ENCODE peak calls at places on chromosomes 4 and X, in ten cellular contexts. One of them, this sample, is unnamed.

GRCh38 chr4:78683352-78683751 is 92.8 kb upstream of the BMP2K start:
- DNase-seq in activated CD4-positive, alpha-beta T cell treated with anti-CD3 and anti-CD28 coated beads, Interleukin-2, amount 10 ng/mL, durations not matched to agents 7 days and 5 days: no peak
- DNase-seq in activated gamma-delta T cell: no peak
- DNase-seq in stimulated activated CD4-positive, alpha-beta T cell treated with anti-CD3 and anti-CD28 coated beads, TNF-alpha, amount 100 ng/mL, for 24 hours: no peak
- DNase-seq in activated T-cell treated with anti-CD3 and anti-CD28 coated beads for 4 hours: no peak
- DNase-seq in AG09319: no peak
- DNase-seq in RWPE2: no peak
- DNase-seq in hypothalamus: no peak
- DNase-seq in activated CD8-positive, alpha-beta T cell treated with anti-CD3 and anti-CD28 coated beads, Interleukin-2, amount 10 ng/mL, durations not matched to agents 7 days and 5 days: no peak
- DNase-seq in G401: no peak
- DNase-seq in this sample: no peak

GRCh38 chr4:147325566-147325965 is 155.3 kb upstream of the EDNRA start:
- DNase-seq in activated CD4-positive, alpha-beta T cell treated with anti-CD3 and anti-CD28 coated beads, Interleukin-2, amount 10 ng/mL, durations not matched to agents 7 days and 5 days: no peak
- DNase-seq in activated gamma-delta T cell: no peak
- DNase-seq in stimulated activated CD4-positive, alpha-beta T cell treated with anti-CD3 and anti-CD28 coated beads, TNF-alpha, amount 100 ng/mL, for 24 hours: no peak
- DNase-seq in activated T-cell treated with anti-CD3 and anti-CD28 coated beads for 4 hours: no peak
- DNase-seq in AG09319: peak
- DNase-seq in RWPE2: no peak
- DNase-seq in hypothalamus: no peak
- DNase-seq in activated CD8-positive, alpha-beta T cell treated with anti-CD3 and anti-CD28 coated beads, Interleukin-2, amount 10 ng/mL, durations not matched to agents 7 days and 5 days: no peak
- DNase-seq in G401: no peak
- DNase-seq in this sample: no peak

GRCh38 chr4:116015062-116015461 is 901.6 kb upstream of the NDST4 start:
- DNase-seq in activated CD4-positive, alpha-beta T cell treated with anti-CD3 and anti-CD28 coated beads, Interleukin-2, amount 10 ng/mL, durations not matched to agents 7 days and 5 days: no peak
- DNase-seq in activated gamma-delta T cell: no peak
- DNase-seq in stimulated activated CD4-positive, alpha-beta T cell treated with anti-CD3 and anti-CD28 coated beads, TNF-alpha, amount 100 ng/mL, for 24 hours: no peak
- DNase-seq in activated T-cell treated with anti-CD3 and anti-CD28 coated beads for 4 hours: no peak
- DNase-seq in AG09319: no peak
- DNase-seq in RWPE2: no peak
- DNase-seq in hypothalamus: no peak
- DNase-seq in activated CD8-positive, alpha-beta T cell treated with anti-CD3 and anti-CD28 coated beads, Interleukin-2, amount 10 ng/mL, durations not matched to agents 7 days and 5 days: no peak
- DNase-seq in G401: no peak
- DNase-seq in this sample: no peak

GRCh38 chrX:118022803-118023202 is 93.8 kb downstream of the KLHL13 start:
- DNase-seq in activated CD4-positive, alpha-beta T cell treated with anti-CD3 and anti-CD28 coated beads, Interleukin-2, amount 10 ng/mL, durations not matched to agents 7 days and 5 days: no peak
- DNase-seq in activated gamma-delta T cell: no peak
- DNase-seq in stimulated activated CD4-positive, alpha-beta T cell treated with anti-CD3 and anti-CD28 coated beads, TNF-alpha, amount 100 ng/mL, for 24 hours: no peak
- DNase-seq in activated T-cell treated with anti-CD3 and anti-CD28 coated beads for 4 hours: no peak
- DNase-seq in AG09319: no peak
- DNase-seq in RWPE2: no peak
- DNase-seq in hypothalamus: no peak
- DNase-seq in activated CD8-positive, alpha-beta T cell treated with anti-CD3 and anti-CD28 coated beads, Interleukin-2, amount 10 ng/mL, durations not matched to agents 7 days and 5 days: no peak
- DNase-seq in G401: no peak
- DNase-seq in this sample: no peak

GRCh38 chrX:120463241-120463640 is 5.9 kb downstream of the LAMP2 start:
- DNase-seq in activated CD4-positive, alpha-beta T cell treated with anti-CD3 and anti-CD28 coated beads, Interleukin-2, amount 10 ng/mL, durations not matched to agents 7 days and 5 days: no peak
- DNase-seq in activated gamma-delta T cell: no peak
- DNase-seq in stimulated activated CD4-positive, alpha-beta T cell treated with anti-CD3 and anti-CD28 coated beads, TNF-alpha, amount 100 ng/mL, for 24 hours: no peak
- DNase-seq in activated T-cell treated with anti-CD3 and anti-CD28 coated beads for 4 hours: no peak
- DNase-seq in AG09319: no peak
- DNase-seq in RWPE2: no peak
- DNase-seq in hypothalamus: no peak
- DNase-seq in activated CD8-positive, alpha-beta T cell treated with anti-CD3 and anti-CD28 coated beads, Interleukin-2, amount 10 ng/mL, durations not matched to agents 7 days and 5 days: no peak
- DNase-seq in G401: no peak
- DNase-seq in this sample: no peak

GRCh38 chr4:31995943-31996901 is 1276.1 kb downstream of the PCDH7 start:
- DNase-seq in activated CD4-positive, alpha-beta T cell treated with anti-CD3 and anti-CD28 coated beads, Interleukin-2, amount 10 ng/mL, durations not matched to agents 7 days and 5 days: no peak
- DNase-seq in activated gamma-delta T cell: no peak
- DNase-seq in stimulated activated CD4-positive, alpha-beta T cell treated with anti-CD3 and anti-CD28 coated beads, TNF-alpha, amount 100 ng/mL, for 24 hours: no peak
- DNase-seq in activated T-cell treated with anti-CD3 and anti-CD28 coated beads for 4 hours: no peak
- DNase-seq in AG09319: no peak
- DNase-seq in RWPE2: no peak
- DNase-seq in hypothalamus: no peak
- DNase-seq in activated CD8-positive, alpha-beta T cell treated with anti-CD3 and anti-CD28 coated beads, Interleukin-2, amount 10 ng/mL, durations not matched to agents 7 days and 5 days: no peak
- DNase-seq in G401: no peak
- DNase-seq in this sample: peak

GRCh38 chr4:52659722-52660261 is 691 bp upstream of the USP46 start:
- DNase-seq in activated CD4-positive, alpha-beta T cell treated with anti-CD3 and anti-CD28 coated beads, Interleukin-2, amount 10 ng/mL, durations not matched to agents 7 days and 5 days: no peak
- DNase-seq in activated gamma-delta T cell: peak
- DNase-seq in stimulated activated CD4-positive, alpha-beta T cell treated with anti-CD3 and anti-CD28 coated beads, TNF-alpha, amount 100 ng/mL, for 24 hours: peak
- DNase-seq in activated T-cell treated with anti-CD3 and anti-CD28 coated beads for 4 hours: no peak
- DNase-seq in AG09319: no peak
- DNase-seq in RWPE2: no peak
- DNase-seq in hypothalamus: peak
- DNase-seq in activated CD8-positive, alpha-beta T cell treated with anti-CD3 and anti-CD28 coated beads, Interleukin-2, amount 10 ng/mL, durations not matched to agents 7 days and 5 days: no peak
- DNase-seq in G401: peak
- DNase-seq in this sample: peak

GRCh38 chrX:43316161-43316560 is 339.9 kb upstream of the MAOA start:
- DNase-seq in activated CD4-positive, alpha-beta T cell treated with anti-CD3 and anti-CD28 coated beads, Interleukin-2, amount 10 ng/mL, durations not matched to agents 7 days and 5 days: no peak
- DNase-seq in activated gamma-delta T cell: no peak
- DNase-seq in stimulated activated CD4-positive, alpha-beta T cell treated with anti-CD3 and anti-CD28 coated beads, TNF-alpha, amount 100 ng/mL, for 24 hours: no peak
- DNase-seq in activated T-cell treated with anti-CD3 and anti-CD28 coated beads for 4 hours: no peak
- DNase-seq in AG09319: no peak
- DNase-seq in RWPE2: no peak
- DNase-seq in hypothalamus: no peak
- DNase-seq in activated CD8-positive, alpha-beta T cell treated with anti-CD3 and anti-CD28 coated beads, Interleukin-2, amount 10 ng/mL, durations not matched to agents 7 days and 5 days: no peak
- DNase-seq in G401: no peak
- DNase-seq in this sample: no peak

GRCh38 chrX:87516716-87517115 is 886 bp upstream of the KLHL4 start:
- DNase-seq in activated CD4-positive, alpha-beta T cell treated with anti-CD3 and anti-CD28 coated beads, Interleukin-2, amount 10 ng/mL, durations not matched to agents 7 days and 5 days: no peak
- DNase-seq in activated gamma-delta T cell: no peak
- DNase-seq in stimulated activated CD4-positive, alpha-beta T cell treated with anti-CD3 and anti-CD28 coated beads, TNF-alpha, amount 100 ng/mL, for 24 hours: no peak
- DNase-seq in activated T-cell treated with anti-CD3 and anti-CD28 coated beads for 4 hours: no peak
- DNase-seq in AG09319: no peak
- DNase-seq in RWPE2: no peak
- DNase-seq in hypothalamus: no peak
- DNase-seq in activated CD8-positive, alpha-beta T cell treated with anti-CD3 and anti-CD28 coated beads, Interleukin-2, amount 10 ng/mL, durations not matched to agents 7 days and 5 days: no peak
- DNase-seq in G401: no peak
- DNase-seq in this sample: no peak

GRCh38 chr4:143313527-143313926 is 23.1 kb upstream of the GAB1 start:
- DNase-seq in activated CD4-positive, alpha-beta T cell treated with anti-CD3 and anti-CD28 coated beads, Interleukin-2, amount 10 ng/mL, durations not matched to agents 7 days and 5 days: no peak
- DNase-seq in activated gamma-delta T cell: no peak
- DNase-seq in stimulated activated CD4-positive, alpha-beta T cell treated with anti-CD3 and anti-CD28 coated beads, TNF-alpha, amount 100 ng/mL, for 24 hours: no peak
- DNase-seq in activated T-cell treated with anti-CD3 and anti-CD28 coated beads for 4 hours: no peak
- DNase-seq in AG09319: no peak
- DNase-seq in RWPE2: no peak
- DNase-seq in hypothalamus: no peak
- DNase-seq in activated CD8-positive, alpha-beta T cell treated with anti-CD3 and anti-CD28 coated beads, Interleukin-2, amount 10 ng/mL, durations not matched to agents 7 days and 5 days: no peak
- DNase-seq in G401: no peak
- DNase-seq in this sample: no peak

GRCh38 chr4:79881407-79881806 is 191.6 kb downstream of the ANTXR2 start:
- DNase-seq in activated CD4-positive, alpha-beta T cell treated with anti-CD3 and anti-CD28 coated beads, Interleukin-2, amount 10 ng/mL, durations not matched to agents 7 days and 5 days: no peak
- DNase-seq in activated gamma-delta T cell: no peak
- DNase-seq in stimulated activated CD4-positive, alpha-beta T cell treated with anti-CD3 and anti-CD28 coated beads, TNF-alpha, amount 100 ng/mL, for 24 hours: no peak
- DNase-seq in activated T-cell treated with anti-CD3 and anti-CD28 coated beads for 4 hours: no peak
- DNase-seq in AG09319: no peak
- DNase-seq in RWPE2: no peak
- DNase-seq in hypothalamus: no peak
- DNase-seq in activated CD8-positive, alpha-beta T cell treated with anti-CD3 and anti-CD28 coated beads, Interleukin-2, amount 10 ng/mL, durations not matched to agents 7 days and 5 days: no peak
- DNase-seq in G401: no peak
- DNase-seq in this sample: no peak

GRCh38 chrX:139202742-139203410 is 327.7 kb upstream of the F9 start:
- DNase-seq in activated CD4-positive, alpha-beta T cell treated with anti-CD3 and anti-CD28 coated beads, Interleukin-2, amount 10 ng/mL, durations not matched to agents 7 days and 5 days: no peak
- DNase-seq in activated gamma-delta T cell: no peak
- DNase-seq in stimulated activated CD4-positive, alpha-beta T cell treated with anti-CD3 and anti-CD28 coated beads, TNF-alpha, amount 100 ng/mL, for 24 hours: no peak
- DNase-seq in activated T-cell treated with anti-CD3 and anti-CD28 coated beads for 4 hours: no peak
- DNase-seq in AG09319: no peak
- DNase-seq in RWPE2: no peak
- DNase-seq in hypothalamus: no peak
- DNase-seq in activated CD8-positive, alpha-beta T cell treated with anti-CD3 and anti-CD28 coated beads, Interleukin-2, amount 10 ng/mL, durations not matched to agents 7 days and 5 days: no peak
- DNase-seq in G401: no peak
- DNase-seq in this sample: peak

GRCh38 chrX:119870626-119871131 is 854 bp downstream of the RNF113A start:
- DNase-seq in activated CD4-positive, alpha-beta T cell treated with anti-CD3 and anti-CD28 coated beads, Interleukin-2, amount 10 ng/mL, durations not matched to agents 7 days and 5 days: peak
- DNase-seq in activated gamma-delta T cell: no peak
- DNase-seq in stimulated activated CD4-positive, alpha-beta T cell treated with anti-CD3 and anti-CD28 coated beads, TNF-alpha, amount 100 ng/mL, for 24 hours: peak
- DNase-seq in activated T-cell treated with anti-CD3 and anti-CD28 coated beads for 4 hours: no peak
- DNase-seq in AG09319: no peak
- DNase-seq in RWPE2: no peak
- DNase-seq in hypothalamus: no peak
- DNase-seq in activated CD8-positive, alpha-beta T cell treated with anti-CD3 and anti-CD28 coated beads, Interleukin-2, amount 10 ng/mL, durations not matched to agents 7 days and 5 days: peak
- DNase-seq in G401: peak
- DNase-seq in this sample: no peak

GRCh38 chr4:75180790-75181776 is 248.2 kb downstream of the PARM1 start:
- DNase-seq in activated CD4-positive, alpha-beta T cell treated with anti-CD3 and anti-CD28 coated beads, Interleukin-2, amount 10 ng/mL, durations not matched to agents 7 days and 5 days: no peak
- DNase-seq in activated gamma-delta T cell: no peak
- DNase-seq in stimulated activated CD4-positive, alpha-beta T cell treated with anti-CD3 and anti-CD28 coated beads, TNF-alpha, amount 100 ng/mL, for 24 hours: no peak
- DNase-seq in activated T-cell treated with anti-CD3 and anti-CD28 coated beads for 4 hours: no peak
- DNase-seq in AG09319: no peak
- DNase-seq in RWPE2: no peak
- DNase-seq in hypothalamus: no peak
- DNase-seq in activated CD8-positive, alpha-beta T cell treated with anti-CD3 and anti-CD28 coated beads, Interleukin-2, amount 10 ng/mL, durations not matched to agents 7 days and 5 days: no peak
- DNase-seq in G401: no peak
- DNase-seq in this sample: peak

GRCh38 chr4:134337584-134337983 is 136.0 kb upstream of the PABPC4L start:
- DNase-seq in activated CD4-positive, alpha-beta T cell treated with anti-CD3 and anti-CD28 coated beads, Interleukin-2, amount 10 ng/mL, durations not matched to agents 7 days and 5 days: no peak
- DNase-seq in activated gamma-delta T cell: no peak
- DNase-seq in stimulated activated CD4-positive, alpha-beta T cell treated with anti-CD3 and anti-CD28 coated beads, TNF-alpha, amount 100 ng/mL, for 24 hours: no peak
- DNase-seq in activated T-cell treated with anti-CD3 and anti-CD28 coated beads for 4 hours: no peak
- DNase-seq in AG09319: no peak
- DNase-seq in RWPE2: no peak
- DNase-seq in hypothalamus: no peak
- DNase-seq in activated CD8-positive, alpha-beta T cell treated with anti-CD3 and anti-CD28 coated beads, Interleukin-2, amount 10 ng/mL, durations not matched to agents 7 days and 5 days: no peak
- DNase-seq in G401: no peak
- DNase-seq in this sample: no peak

GRCh38 chr4:173024203-173024602 is 144.4 kb upstream of the GALNT7 start:
- DNase-seq in activated CD4-positive, alpha-beta T cell treated with anti-CD3 and anti-CD28 coated beads, Interleukin-2, amount 10 ng/mL, durations not matched to agents 7 days and 5 days: no peak
- DNase-seq in activated gamma-delta T cell: no peak
- DNase-seq in stimulated activated CD4-positive, alpha-beta T cell treated with anti-CD3 and anti-CD28 coated beads, TNF-alpha, amount 100 ng/mL, for 24 hours: no peak
- DNase-seq in activated T-cell treated with anti-CD3 and anti-CD28 coated beads for 4 hours: no peak
- DNase-seq in AG09319: no peak
- DNase-seq in RWPE2: no peak
- DNase-seq in hypothalamus: no peak
- DNase-seq in activated CD8-positive, alpha-beta T cell treated with anti-CD3 and anti-CD28 coated beads, Interleukin-2, amount 10 ng/mL, durations not matched to agents 7 days and 5 days: no peak
- DNase-seq in G401: no peak
- DNase-seq in this sample: no peak

GRCh38 chrX:123809854-123810375 is 49.9 kb upstream of the XIAP start:
- DNase-seq in activated CD4-positive, alpha-beta T cell treated with anti-CD3 and anti-CD28 coated beads, Interleukin-2, amount 10 ng/mL, durations not matched to agents 7 days and 5 days: no peak
- DNase-seq in activated gamma-delta T cell: no peak
- DNase-seq in stimulated activated CD4-positive, alpha-beta T cell treated with anti-CD3 and anti-CD28 coated beads, TNF-alpha, amount 100 ng/mL, for 24 hours: no peak
- DNase-seq in activated T-cell treated with anti-CD3 and anti-CD28 coated beads for 4 hours: no peak
- DNase-seq in AG09319: no peak
- DNase-seq in RWPE2: no peak
- DNase-seq in hypothalamus: no peak
- DNase-seq in activated CD8-positive, alpha-beta T cell treated with anti-CD3 and anti-CD28 coated beads, Interleukin-2, amount 10 ng/mL, durations not matched to agents 7 days and 5 days: no peak
- DNase-seq in G401: no peak
- DNase-seq in this sample: no peak

GRCh38 chr4:110612631-110613269 is 10.1 kb downstream of the PITX2 start:
- DNase-seq in activated CD4-positive, alpha-beta T cell treated with anti-CD3 and anti-CD28 coated beads, Interleukin-2, amount 10 ng/mL, durations not matched to agents 7 days and 5 days: no peak
- DNase-seq in activated gamma-delta T cell: no peak
- DNase-seq in stimulated activated CD4-positive, alpha-beta T cell treated with anti-CD3 and anti-CD28 coated beads, TNF-alpha, amount 100 ng/mL, for 24 hours: no peak
- DNase-seq in activated T-cell treated with anti-CD3 and anti-CD28 coated beads for 4 hours: no peak
- DNase-seq in AG09319: no peak
- DNase-seq in RWPE2: no peak
- DNase-seq in hypothalamus: no peak
- DNase-seq in activated CD8-positive, alpha-beta T cell treated with anti-CD3 and anti-CD28 coated beads, Interleukin-2, amount 10 ng/mL, durations not matched to agents 7 days and 5 days: no peak
- DNase-seq in G401: no peak
- DNase-seq in this sample: no peak

GRCh38 chrX:135330709-135331108 is 21.4 kb downstream of the ETDC start:
- DNase-seq in activated CD4-positive, alpha-beta T cell treated with anti-CD3 and anti-CD28 coated beads, Interleukin-2, amount 10 ng/mL, durations not matched to agents 7 days and 5 days: no peak
- DNase-seq in activated gamma-delta T cell: no peak
- DNase-seq in stimulated activated CD4-positive, alpha-beta T cell treated with anti-CD3 and anti-CD28 coated beads, TNF-alpha, amount 100 ng/mL, for 24 hours: no peak
- DNase-seq in activated T-cell treated with anti-CD3 and anti-CD28 coated beads for 4 hours: no peak
- DNase-seq in AG09319: no peak
- DNase-seq in RWPE2: no peak
- DNase-seq in hypothalamus: no peak
- DNase-seq in activated CD8-positive, alpha-beta T cell treated with anti-CD3 and anti-CD28 coated beads, Interleukin-2, amount 10 ng/mL, durations not matched to agents 7 days and 5 days: no peak
- DNase-seq in G401: no peak
- DNase-seq in this sample: no peak

GRCh38 chr4:52659016-52659721 is at the start of gene USP46:
- DNase-seq in activated CD4-positive, alpha-beta T cell treated with anti-CD3 and anti-CD28 coated beads, Interleukin-2, amount 10 ng/mL, durations not matched to agents 7 days and 5 days: peak
- DNase-seq in activated gamma-delta T cell: peak
- DNase-seq in stimulated activated CD4-positive, alpha-beta T cell treated with anti-CD3 and anti-CD28 coated beads, TNF-alpha, amount 100 ng/mL, for 24 hours: peak
- DNase-seq in activated T-cell treated with anti-CD3 and anti-CD28 coated beads for 4 hours: peak
- DNase-seq in AG09319: peak
- DNase-seq in RWPE2: peak
- DNase-seq in hypothalamus: peak
- DNase-seq in activated CD8-positive, alpha-beta T cell treated with anti-CD3 and anti-CD28 coated beads, Interleukin-2, amount 10 ng/mL, durations not matched to agents 7 days and 5 days: peak
- DNase-seq in G401: peak
- DNase-seq in this sample: peak

GRCh38 chrX:25648790-25649189 is 489.4 kb upstream of the MAGEB18 start:
- DNase-seq in activated CD4-positive, alpha-beta T cell treated with anti-CD3 and anti-CD28 coated beads, Interleukin-2, amount 10 ng/mL, durations not matched to agents 7 days and 5 days: no peak
- DNase-seq in activated gamma-delta T cell: no peak
- DNase-seq in stimulated activated CD4-positive, alpha-beta T cell treated with anti-CD3 and anti-CD28 coated beads, TNF-alpha, amount 100 ng/mL, for 24 hours: no peak
- DNase-seq in activated T-cell treated with anti-CD3 and anti-CD28 coated beads for 4 hours: no peak
- DNase-seq in AG09319: no peak
- DNase-seq in RWPE2: no peak
- DNase-seq in hypothalamus: no peak
- DNase-seq in activated CD8-positive, alpha-beta T cell treated with anti-CD3 and anti-CD28 coated beads, Interleukin-2, amount 10 ng/mL, durations not matched to agents 7 days and 5 days: no peak
- DNase-seq in G401: no peak
- DNase-seq in this sample: no peak

GRCh38 chrX:22424919-22425318 is 152.2 kb downstream of the CBLL2 start:
- DNase-seq in activated CD4-positive, alpha-beta T cell treated with anti-CD3 and anti-CD28 coated beads, Interleukin-2, amount 10 ng/mL, durations not matched to agents 7 days and 5 days: no peak
- DNase-seq in activated gamma-delta T cell: no peak
- DNase-seq in stimulated activated CD4-positive, alpha-beta T cell treated with anti-CD3 and anti-CD28 coated beads, TNF-alpha, amount 100 ng/mL, for 24 hours: no peak
- DNase-seq in activated T-cell treated with anti-CD3 and anti-CD28 coated beads for 4 hours: no peak
- DNase-seq in AG09319: no peak
- DNase-seq in RWPE2: no peak
- DNase-seq in hypothalamus: no peak
- DNase-seq in activated CD8-positive, alpha-beta T cell treated with anti-CD3 and anti-CD28 coated beads, Interleukin-2, amount 10 ng/mL, durations not matched to agents 7 days and 5 days: no peak
- DNase-seq in G401: no peak
- DNase-seq in this sample: no peak

GRCh38 chr4:184156169-184156568 is 61.5 kb downstream of the ENPP6 start:
- DNase-seq in activated CD4-positive, alpha-beta T cell treated with anti-CD3 and anti-CD28 coated beads, Interleukin-2, amount 10 ng/mL, durations not matched to agents 7 days and 5 days: no peak
- DNase-seq in activated gamma-delta T cell: no peak
- DNase-seq in stimulated activated CD4-positive, alpha-beta T cell treated with anti-CD3 and anti-CD28 coated beads, TNF-alpha, amount 100 ng/mL, for 24 hours: no peak
- DNase-seq in activated T-cell treated with anti-CD3 and anti-CD28 coated beads for 4 hours: no peak
- DNase-seq in AG09319: no peak
- DNase-seq in RWPE2: no peak
- DNase-seq in hypothalamus: no peak
- DNase-seq in activated CD8-positive, alpha-beta T cell treated with anti-CD3 and anti-CD28 coated beads, Interleukin-2, amount 10 ng/mL, durations not matched to agents 7 days and 5 days: no peak
- DNase-seq in G401: peak
- DNase-seq in this sample: no peak

GRCh38 chr4:57430706-57431105 is 320.5 kb upstream of the IGFBP7 start:
- DNase-seq in activated CD4-positive, alpha-beta T cell treated with anti-CD3 and anti-CD28 coated beads, Interleukin-2, amount 10 ng/mL, durations not matched to agents 7 days and 5 days: no peak
- DNase-seq in activated gamma-delta T cell: no peak
- DNase-seq in stimulated activated CD4-positive, alpha-beta T cell treated with anti-CD3 and anti-CD28 coated beads, TNF-alpha, amount 100 ng/mL, for 24 hours: no peak
- DNase-seq in activated T-cell treated with anti-CD3 and anti-CD28 coated beads for 4 hours: no peak
- DNase-seq in AG09319: no peak
- DNase-seq in RWPE2: no peak
- DNase-seq in hypothalamus: no peak
- DNase-seq in activated CD8-positive, alpha-beta T cell treated with anti-CD3 and anti-CD28 coated beads, Interleukin-2, amount 10 ng/mL, durations not matched to agents 7 days and 5 days: no peak
- DNase-seq in G401: no peak
- DNase-seq in this sample: no peak

GRCh38 chr4:123418486-123418931 is 21.9 kb downstream of the SPRY1 start:
- DNase-seq in activated CD4-positive, alpha-beta T cell treated with anti-CD3 and anti-CD28 coated beads, Interleukin-2, amount 10 ng/mL, durations not matched to agents 7 days and 5 days: peak
- DNase-seq in activated gamma-delta T cell: no peak
- DNase-seq in stimulated activated CD4-positive, alpha-beta T cell treated with anti-CD3 and anti-CD28 coated beads, TNF-alpha, amount 100 ng/mL, for 24 hours: no peak
- DNase-seq in activated T-cell treated with anti-CD3 and anti-CD28 coated beads for 4 hours: no peak
- DNase-seq in AG09319: peak
- DNase-seq in RWPE2: no peak
- DNase-seq in hypothalamus: no peak
- DNase-seq in activated CD8-positive, alpha-beta T cell treated with anti-CD3 and anti-CD28 coated beads, Interleukin-2, amount 10 ng/mL, durations not matched to agents 7 days and 5 days: peak
- DNase-seq in G401: peak
- DNase-seq in this sample: peak

GRCh38 chrX:111634823-111635410 is 46.1 kb upstream of the ALG13 start:
- DNase-seq in activated CD4-positive, alpha-beta T cell treated with anti-CD3 and anti-CD28 coated beads, Interleukin-2, amount 10 ng/mL, durations not matched to agents 7 days and 5 days: no peak
- DNase-seq in activated gamma-delta T cell: no peak
- DNase-seq in stimulated activated CD4-positive, alpha-beta T cell treated with anti-CD3 and anti-CD28 coated beads, TNF-alpha, amount 100 ng/mL, for 24 hours: no peak
- DNase-seq in activated T-cell treated with anti-CD3 and anti-CD28 coated beads for 4 hours: no peak
- DNase-seq in AG09319: no peak
- DNase-seq in RWPE2: no peak
- DNase-seq in hypothalamus: no peak
- DNase-seq in activated CD8-positive, alpha-beta T cell treated with anti-CD3 and anti-CD28 coated beads, Interleukin-2, amount 10 ng/mL, durations not matched to agents 7 days and 5 days: no peak
- DNase-seq in G401: no peak
- DNase-seq in this sample: no peak

GRCh38 chrX:51494409-51494808 is 2.0 kb downstream of the NUDT11 start:
- DNase-seq in activated CD4-positive, alpha-beta T cell treated with anti-CD3 and anti-CD28 coated beads, Interleukin-2, amount 10 ng/mL, durations not matched to agents 7 days and 5 days: no peak
- DNase-seq in activated gamma-delta T cell: no peak
- DNase-seq in stimulated activated CD4-positive, alpha-beta T cell treated with anti-CD3 and anti-CD28 coated beads, TNF-alpha, amount 100 ng/mL, for 24 hours: no peak
- DNase-seq in activated T-cell treated with anti-CD3 and anti-CD28 coated beads for 4 hours: no peak
- DNase-seq in AG09319: no peak
- DNase-seq in RWPE2: no peak
- DNase-seq in hypothalamus: no peak
- DNase-seq in activated CD8-positive, alpha-beta T cell treated with anti-CD3 and anti-CD28 coated beads, Interleukin-2, amount 10 ng/mL, durations not matched to agents 7 days and 5 days: no peak
- DNase-seq in G401: peak
- DNase-seq in this sample: no peak